ENCODE peak calls at places on chromosomes 3 and 15, in five cellular contexts. V, Q, I, X and P are unnamed samples.

GRCh38 chr3:183213415-183213814 is 39.6 kb upstream of the B3GNT5 start:
- DNase-seq in V (no peak), X (no peak), Q (no peak), I (no peak), P (no peak)

GRCh38 chr15:70829366-70830166 is 24.4 kb downstream of the LARP6 start:
- DNase-seq in V (no peak), I (no peak), X (no peak), Q (no peak), P (no peak)

GRCh38 chr3:114451561-114452018 is 157.8 kb downstream of the TIGIT start:
- DNase-seq in X (peak; percentile 78), Q (no peak), V (peak; percentile 23), I (no peak), P (peak; percentile 50)

GRCh38 chr3:28287046-28287445 is 45.6 kb downstream of the CMC1 start:
- DNase-seq in V (no peak), Q (no peak), X (no peak), I (no peak), P (no peak)

GRCh38 chr3:115498898-115499297 is 124.4 kb upstream of the GAP43 start:
- DNase-seq in Q (no peak), X (no peak), I (no peak), V (no peak), P (no peak)

GRCh38 chr3:42099020-42099765 is 8.0 kb downstream of the TRAK1 start:
- DNase-seq in X (no peak), V (no peak), Q (no peak), I (no peak), P (no peak)

GRCh38 chr3:171770689-171771620 is 39.3 kb downstream of the PLD1 start:
- DNase-seq in Q (no peak), I (no peak), V (no peak), X (peak; percentile 92), P (no peak)

GRCh38 chr15:81959196-81959595 is 86.6 kb downstream of the MEX3B start:
- DNase-seq in X (no peak), I (no peak), V (no peak), Q (no peak), P (no peak)

GRCh38 chr3:189981668-189982067 is 139.0 kb downstream of the P3H2 start:
- DNase-seq in Q (no peak), X (peak; percentile 94), V (no peak), I (no peak), P (no peak)

GRCh38 chr3:146160233-146160963 is 586 bp downstream of the PLOD2 start:
- DNase-seq in Q (no peak), I (no peak), V (peak; percentile 41), X (peak; percentile 80), P (peak; percentile 67)

GRCh38 chr3:127940116-127940515 is 25.1 kb downstream of the KBTBD12 start:
- DNase-seq in Q (no peak), I (no peak), V (no peak), X (no peak), P (no peak)

GRCh38 chr3:51279448-51279847 is 105.6 kb upstream of the MANF start:
- DNase-seq in V (no peak), X (no peak), Q (no peak), I (no peak), P (no peak)

GRCh38 chr3:4504340-4505261 is 11.5 kb downstream of the ITPR1 start:
- DNase-seq in X (peak; percentile 54), I (no peak), V (no peak), Q (peak; percentile 37), P (peak; percentile 47)

GRCh38 chr3:119352863-119353527 is 58.8 kb downstream of the ARHGAP31 start:
- DNase-seq in V (no peak), I (no peak), X (peak; percentile 80), Q (peak; percentile 56), P (no peak)

GRCh38 chr3:183267140-183267539 is 14.1 kb downstream of the B3GNT5 start:
- DNase-seq in Q (no peak), V (no peak), I (no peak), X (no peak), P (no peak)

GRCh38 chr3:150278843-150279341 is 129.2 kb upstream of the TSC22D2 start:
- DNase-seq in Q (no peak), X (no peak), V (no peak), I (no peak), P (no peak)

GRCh38 chr15:39785139-39785538 is 2.5 kb upstream of the FSIP1 start:
- DNase-seq in I (no peak), V (no peak), Q (no peak), X (no peak), P (no peak)

GRCh38 chr15:40471105-40471777 is 457 bp downstream of the CHST14 start:
- DNase-seq in X (peak; percentile 10), I (no peak), V (peak; percentile 30), Q (peak; percentile 31), P (peak; percentile 76)

GRCh38 chr3:124520970-124521369 is 209.3 kb upstream of the UMPS start:
- DNase-seq in V (no peak), Q (no peak), X (no peak), I (no peak), P (no peak)

GRCh38 chr3:27632431-27633223 is 89.5 kb downstream of the EOMES start:
- DNase-seq in X (peak; percentile 69), V (peak; percentile 43), I (peak; percentile 12), Q (peak; percentile 58), P (peak; percentile 83)

GRCh38 chr3:158509891-158510290 is 61.1 kb upstream of the MLF1 start:
- DNase-seq in V (no peak), Q (no peak), I (no peak), X (no peak), P (no peak)

GRCh38 chr3:66439666-66440344 is 61.0 kb downstream of the LRIG1 start:
- DNase-seq in I (no peak), Q (no peak), V (no peak), X (no peak), P (no peak)

GRCh38 chr15:55770808-55771207 is 27.9 kb upstream of the PRTG start:
- DNase-seq in V (no peak), Q (no peak), X (no peak), I (no peak), P (no peak)

GRCh38 chr3:164030194-164030593 is 1048.1 kb downstream of the SI start:
- DNase-seq in V (no peak), Q (no peak), X (no peak), I (no peak), P (no peak)

GRCh38 chr3:44902628-44903027 is 28.2 kb downstream of the TGM4 start:
- DNase-seq in I (no peak), Q (no peak), X (peak; percentile 21), V (no peak), P (no peak)

GRCh38 chr15:48582472-48583235 is 62.9 kb downstream of the FBN1 start:
- DNase-seq in Q (no peak), I (no peak), V (no peak), X (peak; percentile 92), P (peak; percentile 32)

GRCh38 chr3:120567370-120568197 is 28.6 kb upstream of the NDUFB4 start:
- DNase-seq in Q (no peak), X (peak; percentile 52), I (no peak), V (no peak), P (no peak)

GRCh38 chr3:8705575-8705974 is 28.0 kb upstream of the CAV3 start:
- DNase-seq in I (no peak), X (no peak), Q (no peak), V (no peak), P (no peak)

GRCh38 chr3:136343873-136344281 is 93.7 kb downstream of the PCCB start:
- DNase-seq in Q (no peak), I (no peak), X (peak; percentile 90), V (peak; percentile 79), P (peak; percentile 88)

GRCh38 chr3:156474560-156475389 is 80.1 kb downstream of the SSR3 start:
- DNase-seq in Q (no peak), X (peak; percentile 18), V (no peak), I (no peak), P (no peak)

GRCh38 chr3:183253961-183254815 is 1.1 kb downstream of the B3GNT5 start:
- DNase-seq in I (no peak), Q (peak; percentile 10), V (peak; percentile 45), X (no peak), P (peak; percentile 40)

DNA sequence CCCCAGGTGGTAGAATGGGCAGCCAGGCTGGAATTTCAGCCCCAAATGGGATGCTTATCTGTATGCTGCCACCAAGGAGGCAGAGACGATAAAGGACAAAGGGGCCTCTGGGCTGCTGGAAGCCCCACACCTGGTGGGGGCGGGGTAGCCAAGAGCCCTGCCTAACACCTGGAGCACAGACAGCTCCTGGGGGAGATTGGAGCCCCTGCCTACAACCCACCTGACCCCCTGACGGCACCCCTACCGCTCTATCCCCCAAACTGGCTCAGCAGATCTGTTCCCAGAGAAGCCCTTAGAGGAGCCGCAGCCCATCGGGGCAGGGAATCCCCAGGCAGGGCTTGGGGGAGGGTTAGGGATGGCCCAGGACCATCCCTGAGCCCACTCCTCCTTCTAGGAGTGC is 15.8 kb upstream of the SEMA3F start:
- DNase-seq in I (no peak), V (no peak), X (no peak), Q (no peak), P (no peak)
- H3K4me3 ChIP-seq in I (no peak overlapping the region), V (no peak overlapping the region), X (no peak overlapping the region), Q (no peak overlapping the region), P (no peak overlapping the region)

DNA sequence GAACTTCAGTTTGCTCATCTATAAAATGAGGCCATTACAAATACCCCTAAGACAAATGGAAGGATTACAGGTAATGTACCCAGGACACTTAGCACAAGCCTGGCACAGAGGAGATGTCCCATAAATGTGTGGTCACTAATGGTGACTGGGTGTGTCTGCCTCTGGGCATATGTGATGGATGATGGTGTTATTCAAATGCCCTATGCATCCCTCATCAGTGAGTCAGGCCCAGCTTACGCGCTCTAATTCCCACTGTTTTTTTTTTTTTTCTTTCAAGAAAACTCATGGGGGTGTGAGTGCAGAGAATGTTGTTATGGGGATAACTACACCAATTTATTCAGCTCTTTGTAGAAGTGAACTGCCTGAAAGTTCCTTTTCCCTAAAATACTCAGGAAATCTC is 23.6 kb upstream of the KIF23 start:
- DNase-seq in Q (no peak), V (no peak), I (no peak), X (peak; percentile 55), P (no peak)
- H3K27ac ChIP-seq in Q (no peak overlapping the region), V (no peak overlapping the region), I (no peak overlapping the region), X (no peak overlapping the region), P (no peak overlapping the region)

DNA sequence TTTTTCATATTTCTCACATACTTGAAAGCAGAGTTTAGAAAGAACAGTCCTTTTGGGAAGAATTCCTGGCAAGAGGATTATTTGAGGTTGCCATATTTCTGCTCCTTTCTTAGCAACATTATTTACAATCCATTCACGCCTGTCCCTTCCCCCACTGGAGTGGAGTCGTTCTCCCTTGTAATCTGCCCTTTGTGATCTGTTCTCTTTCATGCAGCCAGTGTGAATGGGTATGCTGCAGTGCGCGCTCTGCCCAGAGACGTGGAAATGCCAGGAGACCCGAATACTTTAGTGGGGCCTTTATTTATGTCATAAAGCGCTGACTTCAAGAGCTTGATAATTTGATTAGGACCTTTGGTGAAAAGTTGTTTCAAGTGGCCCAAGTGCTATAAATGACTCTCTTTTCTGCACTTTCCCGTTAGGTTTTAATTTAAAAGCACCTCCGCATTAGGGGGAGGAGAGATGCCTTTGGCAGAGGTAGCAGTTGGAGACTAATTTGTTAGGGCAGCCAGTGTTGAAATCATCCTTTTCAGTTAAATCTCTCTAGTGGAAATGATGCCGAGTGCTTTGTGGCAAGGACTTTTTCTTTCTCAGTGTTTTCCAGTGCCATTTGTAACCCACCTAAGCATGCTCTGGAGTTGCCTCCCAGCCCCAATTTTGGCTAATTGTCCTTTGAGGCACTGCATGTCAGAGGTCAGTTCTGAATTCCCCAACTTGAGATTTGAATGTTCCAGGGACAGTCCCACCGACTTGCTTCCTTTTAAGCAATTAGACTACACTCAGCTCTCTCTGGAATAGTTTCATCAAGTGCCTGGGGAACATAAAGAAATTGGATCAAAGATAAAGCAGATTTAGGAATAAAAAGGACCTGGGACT is 52.5 kb downstream of the PSMD6 start:
- DNase-seq in I (no peak), V (no peak), Q (no peak), X (peak; percentile 32), P (no peak)
- H3K4me1 ChIP-seq in I (peaks cover 82% of the 10 kb centered on the region), V (peaks cover 71% of the 10 kb centered on the region), Q (peaks cover 99% of the 10 kb centered on the region), X (peaks cover 41% of the 10 kb centered on the region), P (peaks cover 5% of the 10 kb centered on the region)

GRCh38 chr3:108509873-108510272 is 523 bp downstream of the MYH15 start:
- DNase-seq in V (no peak), X (no peak), I (no peak), Q (no peak), P (no peak)
- H3K4me3 ChIP-seq in V (no peak overlapping the region), X (no peak overlapping the region), I (no peak overlapping the region), Q (no peak overlapping the region), P (no peak overlapping the region)